ENCODE peak calls at places on chromosome 10, in five cellular contexts. C is GM23248, U is H9, F is DND-41, V is K562. M is an unnamed sample. For H3K4me1, the result is how much of the 10 kb centered on the place peaks cover.

GRCh38 chr10:128095023-128095752 is 31.0 kb downstream of the MKI67 start:
- DNase-seq in V (peak), F (peak), U (no peak), C (no peak), M (no peak)

GRCh38 chr10:95414016-95414830 is 123.4 kb upstream of the PDLIM1 start:
- DNase-seq in F (no peak), U (no peak), C (no peak), V (no peak), M (no peak)

GRCh38 chr10:114087655-114088054 is 44.0 kb downstream of the ADRB1 start:
- DNase-seq in V (no peak), C (no peak), U (no peak), F (no peak), M (no peak)

GRCh38 chr10:520402-520787 is 169.1 kb downstream of the DIP2C start:
- DNase-seq in F (no peak), U (peak), C (peak), V (no peak), M (no peak)

GRCh38 chr10:126910196-126910595 is 5.0 kb downstream of the DOCK1 start:
- DNase-seq in U (no peak), F (no peak), V (no peak), C (no peak), M (no peak)

GRCh38 chr10:109593686-109594085 is 329.6 kb downstream of the XPNPEP1 start:
- DNase-seq in V (no peak), U (no peak), F (no peak), C (peak), M (no peak)

GRCh38 chr10:90288403-90288933 is 569.4 kb downstream of the HTR7 start:
- DNase-seq in U (no peak), F (no peak), V (no peak), C (no peak), M (peak)

GRCh38 chr10:119346063-119346835 is 138.9 kb downstream of the GRK5 start:
- DNase-seq in F (no peak), V (no peak), U (no peak), C (no peak), M (no peak)

GRCh38 chr10:127556911-127557310 is 7.8 kb downstream of the NPS start:
- DNase-seq in C (peak), U (peak), V (no peak), F (peak), M (no peak)

GRCh38 chr10:104333037-104333727 is 5.1 kb downstream of the ITPRIP start:
- DNase-seq in V (peak), F (no peak), U (no peak), C (no peak), M (no peak)

GRCh38 chr10:78288716-78289115 is 255.1 kb downstream of the RPS24 start:
- DNase-seq in U (no peak), C (no peak), F (no peak), V (no peak), M (no peak)

GRCh38 chr10:89032141-89032814 is 41.7 kb downstream of the FAS start:
- DNase-seq in F (no peak), C (peak), U (peak), V (no peak), M (peak)

GRCh38 chr10:10803273-10803672 is 214.4 kb upstream of the CELF2 start:
- DNase-seq in C (peak), V (no peak), F (no peak), U (no peak), M (no peak)

GRCh38 chr10:94002156-94002555 is 8.4 kb downstream of the PLCE1 start:
- DNase-seq in V (no peak), F (no peak), U (no peak), C (no peak), M (no peak)

GRCh38 chr10:50641636-50642035 is 17.9 kb upstream of the SGMS1 start:
- DNase-seq in V (no peak), U (no peak), C (peak), F (no peak), M (no peak)

GRCh38 chr10:34292675-34293074 is 522.4 kb downstream of the PARD3 start:
- DNase-seq in V (no peak), C (no peak), U (no peak), F (no peak), M (no peak)

GRCh38 chr10:48523212-48523819 is 81.6 kb downstream of the ARHGAP22 start:
- DNase-seq in V (peak), U (peak), C (peak), F (no peak), M (peak)

GRCh38 chr10:58438986-58439385 is 53.8 kb downstream of the TFAM start:
- DNase-seq in C (no peak), F (no peak), U (no peak), V (no peak), M (no peak)

GRCh38 chr10:52479567-52479966 is 165.5 kb downstream of the DKK1 start:
- DNase-seq in V (no peak), C (no peak), F (no peak), U (no peak), M (no peak)

GRCh38 chr10:120328647-120329046 is 128.4 kb upstream of the PLPP4 start:
- DNase-seq in U (no peak), C (peak), V (no peak), F (no peak), M (no peak)

GRCh38 chr10:63977329-63977923 is 456.2 kb downstream of the REEP3 start:
- DNase-seq in U (peak), C (peak), V (peak), F (peak), M (peak)

GRCh38 chr10:124589491-124590006 is 127.9 kb downstream of the LHPP start:
- DNase-seq in V (peak), F (no peak), C (peak), U (no peak), M (no peak)

GRCh38 chr10:124545756-124546369 is 84.2 kb downstream of the LHPP start:
- DNase-seq in U (no peak), V (no peak), C (no peak), F (no peak), M (no peak)

GRCh38 chr10:29381230-29381563 is 92.3 kb downstream of the LYZL1 start:
- DNase-seq in F (no peak), U (no peak), V (no peak), C (no peak), M (peak)

GRCh38 chr10:21499910-21500577 is 25.4 kb downstream of the SKIDA1 start:
- DNase-seq in U (peak), V (no peak), F (no peak), C (no peak), M (no peak)

GRCh38 chr10:95071107-95071660 is 1.9 kb upstream of the CYP2C8 start:
- DNase-seq in V (no peak), F (no peak), U (no peak), C (no peak), M (no peak)

GRCh38 chr10:79445217-79445707 is at the start of gene ZCCHC24:
- DNase-seq in C (no peak), F (peak), U (peak), V (no peak), M (no peak)

GRCh38 chr10:34985823-34986222 is 104.3 kb downstream of the CUL2 start:
- DNase-seq in F (no peak), U (peak), C (peak), V (no peak), M (no peak)

GRCh38 chr10:103690281-103690680 is 165.1 kb downstream of the SH3PXD2A start:
- DNase-seq in C (peak), F (no peak), U (no peak), V (no peak), M (no peak)

GRCh38 chr10:44801383-44802327 is 109.5 kb upstream of the TMEM72 start:
- DNase-seq in F (no peak), U (no peak), V (no peak), C (peak), M (peak)

GRCh38 chr10:23530079-23530478 is 91.2 kb downstream of the OTUD1 start:
- DNase-seq in C (peak), F (no peak), V (peak), U (no peak), M (peak)

GRCh38 chr10:43299579-43299978 is 32.7 kb upstream of the RASGEF1A start:
- DNase-seq in U (no peak), C (no peak), F (peak), V (no peak), M (no peak)

GRCh38 chr10:58892039-58892665 is 284.3 kb upstream of the PHYHIPL start:
- DNase-seq in C (peak), V (no peak), F (no peak), U (no peak), M (peak)

GRCh38 chr10:16915308-16915707 is 98.1 kb upstream of the RSU1 start:
- DNase-seq in U (peak), V (no peak), C (no peak), F (no peak), M (no peak)

GRCh38 chr10:45040921-45041320 is 40.2 kb downstream of the ZNF22 start:
- DNase-seq in V (no peak), U (no peak), F (no peak), C (peak), M (no peak)

GRCh38 chr10:56537984-56538383 is 176.9 kb upstream of the ZWINT start:
- DNase-seq in C (peak), V (no peak), F (no peak), U (no peak), M (peak)

GRCh38 chr10:14736043-14736442 is 38.7 kb downstream of the FAM107B start:
- DNase-seq in C (no peak), U (no peak), F (no peak), V (no peak), M (no peak)
- H2AFZ ChIP-seq in C (no peak), U (no peak), F (no peak), V (no peak), M (no peak)

DNA sequence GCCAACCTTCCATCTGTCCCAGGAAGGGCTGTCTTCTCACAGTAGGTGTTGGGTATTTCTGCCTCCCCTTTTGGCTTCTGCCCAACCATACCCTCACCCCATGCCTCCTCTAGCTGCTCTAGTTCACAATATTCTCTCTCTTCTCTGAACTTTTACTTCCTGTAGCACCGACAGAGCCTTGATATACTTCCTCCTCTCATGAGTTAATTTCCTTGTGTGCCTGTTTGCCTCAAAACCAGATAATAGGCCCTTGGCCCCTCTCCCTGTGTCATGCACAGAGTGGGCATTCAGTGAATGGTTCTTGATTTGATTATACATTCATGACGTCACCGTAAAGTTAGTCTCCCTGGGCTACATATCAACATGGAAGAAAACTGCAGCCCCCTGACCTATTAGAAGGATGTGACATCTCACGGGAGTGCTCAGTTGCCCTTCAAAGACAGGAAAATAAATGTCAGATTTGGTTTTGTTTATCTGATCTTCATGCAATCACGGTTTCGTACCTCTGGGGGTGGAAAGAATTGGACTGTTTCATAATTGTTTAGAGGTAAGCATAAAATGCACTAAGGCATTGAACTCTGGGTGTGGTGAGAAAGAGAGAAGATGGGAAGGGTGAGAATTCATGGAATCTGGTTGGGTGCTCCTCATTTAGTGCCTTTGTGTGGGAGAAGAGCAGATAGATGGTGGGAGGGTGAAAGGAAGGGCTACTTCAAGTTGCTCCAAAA is 127.6 kb downstream of the ITIH5 start:
- DNase-seq in U (no peak), F (no peak), C (no peak), V (no peak), M (no peak)
- H3K4me1 ChIP-seq in U (under half), F (under half), C (under half), V (under half), M (under half)

GRCh38 chr10:87966454-87966853 is 103.0 kb downstream of the PTEN start:
- DNase-seq in U (no peak), V (no peak), C (no peak), F (no peak), M (peak)
- H3K27ac ChIP-seq in U (no peak), V (no peak), C (no peak), F (no peak), M (no peak)

GRCh38 chr10:3757638-3758490 is 27.1 kb downstream of the KLF6 start:
- DNase-seq in C (peak), F (no peak), U (peak), V (no peak), M (no peak)

GRCh38 chr10:3755440-3756359 is 29.3 kb downstream of the KLF6 start:
- DNase-seq in V (no peak), F (no peak), C (peak), U (peak), M (peak)

GRCh38 chr10:3756360-3756740 is 28.7 kb downstream of the KLF6 start:
- DNase-seq in U (no peak), F (no peak), C (no peak), V (no peak), M (no peak)

GRCh38 chr10:3757250-3757637 is 27.8 kb downstream of the KLF6 start:
- DNase-seq in U (peak), V (no peak), F (no peak), C (no peak), M (no peak)

GRCh38 chr10:3754727-3755439 is 30.1 kb downstream of the KLF6 start:
- DNase-seq in U (peak), V (peak), F (no peak), C (peak), M (peak)
- H2AFZ ChIP-seq in U (no peak), V (no peak), F (no peak), C (no peak), M (no peak)

GRCh38 chr10:131909929-131910328 is 9.1 kb downstream of the PPP2R2D start:
- DNase-seq in U (no peak), F (no peak), V (no peak), C (no peak), M (no peak)
- H3K4me1 ChIP-seq in U (under half), F (under half), V (under half), C (under half), M (under half)

DNA sequence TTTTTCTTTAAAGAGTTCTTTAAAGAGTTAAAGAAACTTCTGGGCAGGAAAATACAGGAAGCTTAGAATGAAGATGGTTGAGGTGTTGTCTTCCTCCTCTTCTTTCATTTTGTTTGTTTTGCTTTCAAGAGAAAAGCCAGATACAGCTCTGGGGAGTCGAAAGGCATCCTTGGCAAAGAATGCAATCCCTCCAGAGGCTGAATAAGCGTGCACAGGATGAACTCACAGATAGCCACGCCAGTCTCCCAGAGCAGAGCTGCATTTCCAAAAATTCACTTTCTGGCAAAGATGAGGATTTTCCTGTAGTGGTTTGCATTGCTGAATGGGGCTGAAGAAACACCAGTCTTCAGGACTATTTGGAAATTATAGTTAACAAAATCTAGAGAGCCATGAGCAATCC is 336.3 kb downstream of the NRG3 start:
- DNase-seq in F (no peak), V (no peak), C (no peak), U (no peak), M (no peak)
- H3K27ac ChIP-seq in F (no peak), V (no peak), C (no peak), U (no peak), M (no peak)

GRCh38 chr10:71817831-71818268 is 33.2 kb downstream of the PSAP start:
- DNase-seq in F (no peak), V (no peak), U (no peak), C (no peak), M (no peak)
- H2AFZ ChIP-seq in F (no peak), V (no peak), U (no peak), C (no peak), M (no peak)

GRCh38 chr10:55220975-55221374 is 419.9 kb upstream of the PCDH15 start:
- DNase-seq in V (no peak), C (no peak), F (no peak), U (no peak), M (no peak)
- H3K4me1 ChIP-seq in V (under half), C (under half), F (under half), U (under half), M (under half)

GRCh38 chr10:7211857-7212577 is 198.8 kb downstream of the SFMBT2 start:
- DNase-seq in C (no peak), U (no peak), F (no peak), V (no peak), M (no peak)

GRCh38 chr10:7205656-7206055 is 205.2 kb downstream of the SFMBT2 start:
- DNase-seq in U (no peak), C (no peak), F (no peak), V (no peak), M (no peak)

GRCh38 chr10:7210516-7210915 is 200.3 kb downstream of the SFMBT2 start:
- DNase-seq in C (no peak), F (no peak), V (no peak), U (no peak), M (no peak)

GRCh38 chr10:7202804-7203203 is 208.0 kb downstream of the SFMBT2 start:
- DNase-seq in C (no peak), U (no peak), F (no peak), V (no peak), M (no peak)

DNA sequence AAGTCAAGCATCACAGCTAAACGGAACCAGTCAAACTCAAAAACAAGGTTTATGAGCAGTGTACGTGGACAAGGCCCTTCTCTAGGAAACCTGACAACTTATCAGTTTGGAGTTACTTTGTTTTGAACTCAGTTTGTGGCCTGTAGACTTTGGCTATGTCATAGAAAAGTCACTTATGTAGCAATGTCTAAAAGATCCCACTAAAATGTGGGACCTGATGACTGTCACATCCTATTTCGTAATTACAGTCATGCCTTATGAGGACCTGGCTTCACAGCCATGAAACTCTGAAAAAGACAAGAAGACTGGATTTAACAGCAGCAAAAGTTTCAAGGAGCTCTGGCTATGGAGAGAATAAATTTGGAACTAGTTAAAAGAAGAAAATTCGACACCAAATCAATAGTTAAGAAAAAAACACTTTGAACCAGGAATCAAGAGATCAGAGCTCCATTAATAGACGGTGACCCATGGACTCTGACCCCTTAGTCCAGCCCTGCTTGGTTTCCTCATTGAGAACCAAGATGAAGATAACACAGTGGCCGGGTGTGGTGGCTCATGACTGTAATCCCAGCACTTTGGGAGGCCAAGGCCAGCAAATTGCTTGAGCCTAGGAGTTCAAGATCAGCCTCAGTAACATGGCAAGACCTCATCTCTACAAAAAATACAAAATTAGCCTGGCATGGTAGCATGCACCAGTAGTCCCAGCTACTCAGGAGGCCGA is 204.3 kb downstream of the SFMBT2 start:
- DNase-seq in U (no peak), F (no peak), V (no peak), C (no peak), M (no peak)
- H3K27ac ChIP-seq in U (no peak), F (no peak), V (no peak), C (no peak), M (no peak)

DNA sequence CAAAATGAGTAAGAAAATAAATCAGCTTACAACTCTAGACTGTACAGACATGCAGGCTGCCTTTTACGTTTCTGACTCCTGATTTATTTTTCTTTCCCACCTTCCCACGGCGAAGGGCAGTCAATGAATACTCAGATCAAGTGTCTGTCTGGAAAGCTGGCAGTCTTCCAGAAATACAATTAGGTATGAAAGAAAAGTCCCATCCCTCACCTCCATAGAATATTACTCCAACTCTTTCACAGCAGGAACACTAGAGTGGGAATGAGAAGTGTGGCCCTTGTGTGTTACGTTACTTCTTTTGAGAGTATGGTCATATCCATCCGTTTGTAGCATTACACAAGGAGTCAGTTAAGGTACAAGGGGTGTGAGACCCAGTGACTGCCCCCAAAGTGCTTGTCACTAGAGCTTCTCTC is 1.3 kb upstream of the PAPSS2 start:
- DNase-seq in C (peak), F (no peak), U (no peak), V (no peak), M (no peak)
- H2AFZ ChIP-seq in C (no peak), F (no peak), U (no peak), V (no peak), M (no peak)

M was measured in astrocyte.